ENCODE peak calls at places on chromosomes 11 and 22, in eight cellular contexts. N, V, Y, R, F, Q, I and O are unnamed samples.

GRCh38 chr11:1733009-1733715 is 17.2 kb downstream of the IFITM10 start:
- DNase-seq in N (no peak), F (no peak), Y (no peak), I (no peak), R (no peak), V (no peak), Q (no peak), O (no peak)

GRCh38 chr11:73210916-73211667 is 7.0 kb upstream of the P2RY2 start:
- DNase-seq in N (no peak), R (no peak), F (no peak), V (no peak), Y (no peak), I (no peak), Q (no peak), O (peak)

GRCh38 chr11:39641749-39642148 is 1817.7 kb downstream of the LRRC4C start:
- DNase-seq in F (no peak), I (no peak), Y (no peak), N (no peak), Q (no peak), V (no peak), R (peak), O (no peak)

GRCh38 chr22:22927888-22928665 is 40.5 kb downstream of the IGLL5 start:
- DNase-seq in F (no peak), Y (no peak), R (no peak), N (no peak), V (no peak), I (no peak), Q (no peak), O (no peak)

GRCh38 chr11:33723238-33723881 is 12.9 kb downstream of the CD59 start:
- DNase-seq in V (no peak), Y (no peak), N (peak), F (peak), Q (peak), R (no peak), I (no peak), O (peak)

GRCh38 chr11:130866831-130867230 is 49.4 kb downstream of the SNX19 start:
- DNase-seq in I (no peak), F (no peak), Y (no peak), Q (no peak), V (no peak), N (no peak), R (no peak), O (no peak)

GRCh38 chr11:96341237-96342130 is 1.5 kb downstream of the MAML2 start:
- DNase-seq in I (peak), N (no peak), Y (peak), F (peak), Q (peak), V (peak), R (no peak), O (peak)

GRCh38 chr11:45662665-45663485 is 2.5 kb downstream of the CHST1 start:
- DNase-seq in F (peak), Q (peak), V (no peak), R (no peak), Y (no peak), I (no peak), N (peak), O (peak)

GRCh38 chr11:31702966-31703365 is 108.2 kb downstream of the PAX6 start:
- DNase-seq in Q (peak), R (no peak), F (peak), V (no peak), I (no peak), N (no peak), Y (no peak), O (peak)

GRCh38 chr11:65421204-65422103 is 1.1 kb upstream of the NEAT1 start:
- DNase-seq in I (peak), R (peak), Q (peak), V (peak), F (peak), Y (peak), N (peak), O (peak)

GRCh38 chr11:70020336-70021214 is 57.5 kb upstream of the ANO1 start:
- DNase-seq in I (no peak), R (no peak), Y (no peak), V (no peak), F (no peak), N (no peak), Q (no peak), O (peak)

GRCh38 chr11:102361100-102362021 is 14.3 kb downstream of the BIRC2 start:
- DNase-seq in I (no peak), Y (peak), N (no peak), R (no peak), V (no peak), F (peak), Q (no peak), O (peak)

GRCh38 chr11:120200677-120201076 is 10.2 kb upstream of the OAF start:
- DNase-seq in R (no peak), Q (no peak), V (no peak), N (no peak), I (no peak), F (no peak), Y (no peak), O (no peak)

GRCh38 chr11:77001524-77001923 is 32.7 kb upstream of the B3GNT6 start:
- DNase-seq in Q (no peak), N (no peak), F (no peak), I (no peak), R (no peak), Y (no peak), V (no peak), O (no peak)

GRCh38 chr11:736431-736830 is 10.8 kb upstream of the TALDO1 start:
- DNase-seq in Y (no peak), I (no peak), F (no peak), R (no peak), Q (no peak), N (no peak), V (no peak), O (no peak)

GRCh38 chr22:39223091-39223710 is 21.6 kb downstream of the PDGFB start:
- DNase-seq in F (peak), R (no peak), Y (no peak), Q (no peak), N (no peak), I (no peak), V (no peak), O (no peak)

GRCh38 chr11:116618461-116618860 is 154.3 kb downstream of the BUD13 start:
- DNase-seq in Y (no peak), Q (no peak), R (no peak), F (no peak), N (no peak), V (no peak), I (no peak), O (no peak)

GRCh38 chr11:62479631-62480201 is 60.9 kb downstream of the SCGB1A1 start:
- DNase-seq in Y (no peak), N (no peak), R (no peak), F (no peak), Q (no peak), I (no peak), V (no peak), O (no peak)

GRCh38 chr11:47278058-47278457 is 8.1 kb downstream of the MADD start:
- DNase-seq in Q (no peak), V (no peak), R (no peak), I (no peak), N (no peak), F (no peak), Y (no peak), O (no peak)

GRCh38 chr22:49024775-49025440 is 802.8 kb downstream of the BRD1 start:
- DNase-seq in F (no peak), V (no peak), I (no peak), Y (no peak), N (no peak), R (no peak), Q (no peak), O (no peak)

GRCh38 chr11:80726236-80726635 is 1285.4 kb upstream of the TENM4 start:
- DNase-seq in R (no peak), Q (no peak), I (no peak), N (no peak), F (no peak), Y (no peak), V (no peak), O (no peak)

DNA sequence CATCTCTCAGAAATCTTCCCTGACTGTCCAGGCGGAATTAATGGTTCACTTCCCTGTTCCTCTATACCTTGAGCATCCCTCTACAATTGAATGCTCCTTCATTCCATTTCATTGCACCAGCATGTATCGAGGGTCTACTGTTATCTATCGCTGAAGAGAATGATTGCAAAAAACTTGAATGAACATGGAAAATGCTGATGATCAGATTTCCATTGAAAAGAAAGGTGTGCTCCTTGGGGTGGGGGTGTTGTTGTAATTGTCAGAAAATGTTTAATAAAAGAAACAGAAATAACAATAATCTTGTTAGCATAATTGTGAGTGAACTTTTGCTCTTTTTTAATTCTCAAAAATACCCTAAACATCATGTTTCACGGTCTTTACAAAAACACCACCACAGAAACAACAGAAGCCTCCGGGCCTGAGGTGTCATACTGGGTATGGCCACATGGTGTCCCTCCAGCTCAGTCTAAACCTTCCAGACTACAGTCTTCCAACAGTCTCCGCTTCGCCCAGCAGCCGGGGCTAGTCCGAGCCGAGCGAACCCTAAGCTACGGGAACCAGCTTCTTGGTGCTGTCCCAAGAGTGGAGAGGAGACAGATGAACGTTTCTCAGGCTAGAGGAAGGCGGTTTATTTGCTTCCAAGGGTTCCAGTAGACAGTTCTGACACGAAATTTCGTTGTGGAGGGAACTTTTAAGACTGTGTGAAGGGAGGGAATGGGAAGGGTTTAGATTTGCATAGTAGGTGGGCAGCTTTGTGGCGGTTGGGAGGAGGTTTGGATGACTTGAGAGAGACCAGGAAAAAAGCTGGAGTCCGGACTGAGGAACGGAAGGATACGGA is 75.8 kb upstream of the ZBED5 start:
- DNase-seq in Q (peak), F (peak), R (peak), I (peak), Y (peak), N (peak), V (peak), O (peak)
- H3K4me3 ChIP-seq in Q (peak), F (peak), R (peak), I (peak), Y (peak), N (peak), V (peak), O (peak)

GRCh38 chr11:114064216-114064615 is 4.7 kb downstream of the ZBTB16 start:
- DNase-seq in F (no peak), V (no peak), N (no peak), R (no peak), Y (no peak), Q (no peak), I (peak), O (no peak)
- H3K4me3 ChIP-seq in F (no peak), V (no peak), N (no peak), R (no peak), Y (no peak), Q (no peak), I (peak), O (no peak)

GRCh38 chr22:37258810-37259472 is 14.9 kb upstream of the RAC2 start:
- DNase-seq in V (no peak), Q (no peak), I (no peak), F (no peak), Y (no peak), N (no peak), R (no peak), O (no peak)
- H3K4me3 ChIP-seq in V (no peak), Q (no peak), I (no peak), F (no peak), Y (no peak), N (no peak), R (no peak), O (no peak)

GRCh38 chr11:106101797-106102196 is 24.3 kb downstream of the AASDHPPT start:
- DNase-seq in F (peak), Q (peak), V (no peak), I (no peak), Y (no peak), N (no peak), R (no peak), O (peak)

GRCh38 chr11:106101370-106101769 is 23.9 kb downstream of the AASDHPPT start:
- DNase-seq in R (no peak), F (no peak), N (no peak), Q (no peak), V (no peak), Y (no peak), I (no peak), O (no peak)

GRCh38 chr11:106105986-106106385 is 28.5 kb downstream of the AASDHPPT start:
- DNase-seq in Q (no peak), I (no peak), N (no peak), Y (no peak), R (no peak), V (no peak), F (no peak), O (no peak)
- H3K4me3 ChIP-seq in Q (no peak), I (no peak), N (no peak), Y (no peak), R (no peak), V (no peak), F (no peak), O (no peak)

DNA sequence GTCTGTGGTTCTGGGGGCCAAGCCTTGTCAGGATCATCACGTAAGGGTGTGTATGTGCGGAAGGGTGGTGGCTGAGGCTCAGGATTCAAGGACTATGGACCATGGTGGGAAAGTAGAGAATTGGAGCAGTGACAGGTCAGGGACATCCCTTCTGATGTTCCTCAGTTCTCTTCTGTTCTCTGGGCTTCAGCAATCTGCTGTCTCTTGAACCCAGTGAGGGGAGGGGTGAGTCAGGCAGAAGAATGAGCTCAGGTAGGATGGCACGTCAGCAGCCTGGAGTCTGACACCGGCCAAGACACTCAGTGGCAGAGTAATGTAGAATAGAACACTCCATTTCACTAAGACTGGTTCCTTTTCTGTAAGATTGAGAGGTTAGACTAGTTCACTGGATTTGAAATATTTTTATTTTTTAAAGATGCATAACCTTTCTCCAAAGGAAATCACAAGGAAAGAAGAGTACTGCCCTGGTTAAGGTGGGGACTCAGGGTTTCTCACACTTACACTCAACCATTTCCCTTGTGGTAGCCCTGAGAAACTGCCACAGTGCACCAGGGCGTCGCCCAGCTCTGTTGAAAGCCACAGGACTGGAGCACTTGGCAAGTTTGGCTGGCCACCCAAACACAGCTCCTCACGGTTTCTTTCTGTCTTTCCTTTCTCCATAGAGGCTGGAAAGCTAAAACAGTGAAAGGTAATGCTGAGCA is 23.2 kb upstream of the MICAL2 start:
- DNase-seq in Y (peak), F (peak), N (no peak), V (no peak), I (peak), R (no peak), Q (peak), O (peak)
- H3K4me3 ChIP-seq in Y (peak), F (peak), N (no peak), V (no peak), I (no peak), R (no peak), Q (peak), O (peak)